ENCODE peak calls at places on chromosome 5, in five cellular contexts. A, B, Z, P and Q are unnamed samples.

GRCh38 chr5:32810812-32811211 is 99.7 kb downstream of the NPR3 start:
- DNase-seq in A (peak; percentile 21), B (no peak), Z (no peak), P (no peak), Q (no peak)

GRCh38 chr5:40605295-40605958 is 74.3 kb upstream of the PTGER4 start:
- DNase-seq in A (peak; percentile 31), B (no peak), Z (no peak), P (no peak), Q (no peak)

GRCh38 chr5:132386644-132387286 is 17.3 kb downstream of the SLC22A5 start:
- DNase-seq in A (peak; percentile 72), B (no peak), Z (no peak), P (peak; percentile 45), Q (no peak)

GRCh38 chr5:68140763-68141162 is 74.8 kb upstream of the PIK3R1 start:
- DNase-seq in A (no peak), B (no peak), Z (no peak), P (no peak), Q (no peak)

GRCh38 chr5:154302181-154302580 is 111.6 kb downstream of the GALNT10 start:
- DNase-seq in A (peak; percentile 90), B (no peak), Z (no peak), P (peak; percentile 84), Q (no peak)

GRCh38 chr5:172864747-172865146 is 30.7 kb downstream of the ERGIC1 start:
- DNase-seq in A (no peak), B (no peak), Z (no peak), P (no peak), Q (no peak)

GRCh38 chr5:61933787-61934626 is 372.0 kb upstream of the KIF2A start:
- DNase-seq in A (peak; percentile 91), B (no peak), Z (peak; percentile 56), P (peak; percentile 74), Q (peak; percentile 13)

GRCh38 chr5:93593476-93594060 is 10.5 kb downstream of the NR2F1 start:
- DNase-seq in A (no peak), B (no peak), Z (no peak), P (no peak), Q (no peak)

GRCh38 chr5:128366147-128366546 is 171.9 kb downstream of the FBN2 start:
- DNase-seq in A (no peak), B (no peak), Z (no peak), P (no peak), Q (no peak)

GRCh38 chr5:56815657-56816545 is 552 bp downstream of the MAP3K1 start:
- DNase-seq in A (peak; percentile 28), B (no peak), Z (no peak), P (peak; percentile 37), Q (no peak)

GRCh38 chr5:54764691-54765090 is 220.7 kb downstream of the ESM1 start:
- DNase-seq in A (no peak), B (no peak), Z (no peak), P (no peak), Q (no peak)

GRCh38 chr5:7436521-7436920 is 40.6 kb downstream of the ADCY2 start:
- DNase-seq in A (no peak), B (no peak), Z (no peak), P (no peak), Q (no peak)

GRCh38 chr5:138702166-138702826 is 50.9 kb upstream of the CTNNA1 start:
- DNase-seq in A (no peak), B (no peak), Z (no peak), P (no peak), Q (no peak)

GRCh38 chr5:140575309-140575708 is 10.7 kb downstream of the SLC35A4 start:
- DNase-seq in A (peak; percentile 54), B (no peak), Z (no peak), P (no peak), Q (peak; percentile 22)

GRCh38 chr5:96093340-96093739 is 131.7 kb upstream of the ELL2 start:
- DNase-seq in A (peak; percentile 57), B (no peak), Z (no peak), P (peak; percentile 59), Q (no peak)

GRCh38 chr5:149387982-149388381 is 8.9 kb upstream of the IL17B start:
- DNase-seq in A (peak; percentile 38), B (no peak), Z (no peak), P (no peak), Q (no peak)

GRCh38 chr5:14155075-14155474 is 11.9 kb downstream of the TRIO start:
- DNase-seq in A (no peak), B (no peak), Z (no peak), P (no peak), Q (no peak)

GRCh38 chr5:10332301-10332700 is 21.2 kb upstream of the MARCHF6 start:
- DNase-seq in A (no peak), B (no peak), Z (no peak), P (no peak), Q (no peak)

GRCh38 chr5:96033116-96033515 is 71.5 kb upstream of the ELL2 start:
- DNase-seq in A (no peak), B (no peak), Z (no peak), P (no peak), Q (no peak)

GRCh38 chr5:620152-620551 is 8.0 kb downstream of the CEP72 start:
- DNase-seq in A (no peak), B (no peak), Z (no peak), P (peak; percentile 4), Q (no peak)

GRCh38 chr5:172950176-172950965 is 8.9 kb upstream of the RPL26L1 start:
- DNase-seq in A (no peak), B (no peak), Z (no peak), P (no peak), Q (no peak)

GRCh38 chr5:178662541-178662860 is 35.7 kb upstream of the CLK4 start:
- DNase-seq in A (no peak), B (no peak), Z (no peak), P (no peak), Q (no peak)

GRCh38 chr5:58184910-58185309 is 275.0 kb downstream of the PLK2 start:
- DNase-seq in A (no peak), B (no peak), Z (no peak), P (no peak), Q (no peak)

GRCh38 chr5:177362871-177363507 is 5.3 kb downstream of the RGS14 start:
- DNase-seq in A (peak; percentile 79), B (no peak), Z (peak; percentile 13), P (peak; percentile 72), Q (no peak)

GRCh38 chr5:143435207-143435657 is 31.7 kb upstream of the NR3C1 start:
- DNase-seq in A (peak; percentile 45), B (no peak), Z (no peak), P (no peak), Q (no peak)

GRCh38 chr5:78253201-78253600 is 41.3 kb downstream of the AP3B1 start:
- DNase-seq in A (no peak), B (no peak), Z (no peak), P (no peak), Q (no peak)
- H3K9me3 ChIP-seq in A (no peaks in the 10 kb centered on the region), B (no peaks in the 10 kb centered on the region), Z (no peaks in the 10 kb centered on the region), P (no peaks in the 10 kb centered on the region), Q (no peaks in the 10 kb centered on the region)

DNA sequence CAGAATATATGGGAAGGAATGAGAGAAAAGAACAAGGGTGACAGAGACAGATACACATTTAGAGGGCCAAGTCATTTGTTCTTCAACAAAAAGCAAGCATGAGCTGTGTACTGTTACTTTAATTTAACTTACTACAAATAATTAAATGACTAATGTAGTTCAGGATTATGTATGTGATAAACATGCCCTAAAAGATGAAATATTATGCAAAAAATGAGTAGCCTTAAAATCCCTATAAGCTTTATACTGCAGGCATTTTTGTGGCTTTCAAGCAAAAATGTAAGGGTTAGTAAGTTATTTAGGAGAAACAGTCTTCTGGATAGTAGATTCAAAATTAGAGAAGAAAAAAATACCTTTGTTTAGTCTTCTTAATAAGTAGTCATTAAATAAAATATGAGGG is 431.2 kb downstream of the CSNK1G3 start:
- DNase-seq in A (no peak), B (no peak), Z (no peak), P (no peak), Q (no peak)
- H3K9me3 ChIP-seq in A (no peaks in the 10 kb centered on the region), B (peaks cover 18% of the 10 kb centered on the region), Z (peaks cover 26% of the 10 kb centered on the region), P (no peaks in the 10 kb centered on the region), Q (peaks cover 2% of the 10 kb centered on the region)

DNA sequence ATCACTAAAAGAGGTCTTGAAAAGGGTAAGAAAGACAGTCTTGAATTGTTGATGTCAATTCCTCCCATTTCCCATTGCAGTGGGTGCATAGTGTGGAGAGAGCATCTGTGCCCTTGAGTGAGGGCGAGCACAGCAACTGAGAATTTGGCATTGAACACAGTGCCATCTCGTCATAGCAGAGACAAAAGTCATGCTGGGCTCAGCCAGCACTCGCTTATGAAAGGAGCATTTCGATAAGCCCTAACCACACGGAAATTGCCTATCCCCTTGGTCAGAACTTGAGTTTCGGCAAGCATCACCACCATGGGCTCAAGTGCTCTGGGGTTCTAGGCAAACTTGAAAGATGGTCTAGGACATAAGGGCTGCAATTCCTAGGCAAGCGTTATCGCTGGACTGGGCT is 712.8 kb upstream of the CDH10 start:
- DNase-seq in A (no peak), B (no peak), Z (no peak), P (no peak), Q (no peak)
- H3K9me3 ChIP-seq in A (no peaks in the 10 kb centered on the region), B (peaks cover 31% of the 10 kb centered on the region), Z (no peaks in the 10 kb centered on the region), P (no peaks in the 10 kb centered on the region), Q (no peaks in the 10 kb centered on the region)

DNA sequence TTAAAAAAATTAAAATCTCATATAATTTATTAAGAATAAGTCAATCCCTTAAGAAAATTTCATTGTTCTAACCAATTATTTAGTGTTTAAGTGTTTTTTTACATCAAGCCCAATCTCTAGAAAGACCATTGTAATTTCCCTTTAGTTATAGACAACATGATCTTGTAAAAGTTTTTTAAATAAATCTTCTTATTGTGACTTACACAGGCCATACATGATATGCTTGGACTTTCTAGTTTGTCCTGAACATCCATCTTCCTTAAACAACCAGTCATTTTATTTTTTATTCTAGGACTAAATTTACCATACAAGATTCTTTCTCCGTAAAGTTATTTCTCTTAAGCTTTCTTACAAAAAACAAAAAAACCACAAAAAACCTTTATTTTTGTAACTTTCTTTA is 126.5 kb upstream of the MAST4 start:
- DNase-seq in A (no peak), B (no peak), Z (no peak), P (no peak), Q (peak; percentile 13)
- H3K9me3 ChIP-seq in A (no peaks in the 10 kb centered on the region), B (peaks cover 16% of the 10 kb centered on the region), Z (peaks cover 60% of the 10 kb centered on the region), P (no peaks in the 10 kb centered on the region), Q (no peaks in the 10 kb centered on the region)

GRCh38 chr5:72402959-72403628 is 82.9 kb downstream of the PTCD2 start:
- DNase-seq in A (no peak), B (no peak), Z (no peak), P (no peak), Q (no peak)
- H3K9me3 ChIP-seq in A (no peaks in the 10 kb centered on the region), B (peaks cover 28% of the 10 kb centered on the region), Z (peaks cover 19% of the 10 kb centered on the region), P (no peaks in the 10 kb centered on the region), Q (no peaks in the 10 kb centered on the region)

GRCh38 chr5:4785971-4786370 is 354.2 kb upstream of the ADAMTS16 start:
- DNase-seq in A (no peak), B (no peak), Z (no peak), P (no peak), Q (no peak)

GRCh38 chr5:4777435-4777834 is 362.7 kb upstream of the ADAMTS16 start:
- DNase-seq in A (no peak), B (no peak), Z (no peak), P (no peak), Q (no peak)

DNA sequence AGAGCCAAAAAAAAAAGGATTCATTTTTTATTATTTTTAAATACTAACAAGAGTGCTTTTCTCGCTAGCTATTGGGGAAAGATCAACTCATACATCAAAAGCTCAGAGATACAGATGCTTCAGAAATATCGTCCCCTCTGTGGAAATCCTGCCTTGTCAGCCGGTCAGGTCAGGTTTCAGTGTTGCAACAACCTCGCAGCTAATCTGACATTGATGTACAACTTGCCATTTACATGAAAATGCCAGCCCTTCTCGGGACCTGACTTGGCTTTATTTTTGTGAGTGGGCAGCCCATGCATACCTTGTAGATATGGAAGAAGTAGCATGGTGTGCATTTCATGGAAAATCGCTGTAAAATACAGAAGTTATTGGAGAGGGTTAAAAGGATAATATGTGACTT is 358.8 kb upstream of the ADAMTS16 start:
- DNase-seq in A (no peak), B (no peak), Z (no peak), P (no peak), Q (no peak)
- H3K9me3 ChIP-seq in A (no peaks in the 10 kb centered on the region), B (no peaks in the 10 kb centered on the region), Z (no peaks in the 10 kb centered on the region), P (no peaks in the 10 kb centered on the region), Q (no peaks in the 10 kb centered on the region)

GRCh38 chr5:18003312-18003711 is 369.1 kb downstream of the TAF11L14 start:
- DNase-seq in A (no peak), B (no peak), Z (no peak), P (no peak), Q (no peak)
- H3K9me3 ChIP-seq in A (no peaks in the 10 kb centered on the region), B (no peaks in the 10 kb centered on the region), Z (no peaks in the 10 kb centered on the region), P (no peaks in the 10 kb centered on the region), Q (no peaks in the 10 kb centered on the region)